ENCODE peak calls at places on chromosomes 5 and 9, in six cellular contexts. C, U, Z, I, X and T are unnamed samples.

GRCh38 chr5:32837211-32837610 is 126.1 kb downstream of the NPR3 start:
- DNase-seq in X (no peak), C (no peak), U (no peak), Z (no peak), I (no peak), T (no peak)

GRCh38 chr5:107867266-107867665 is 196.5 kb upstream of the EFNA5 start:
- DNase-seq in C (no peak), U (no peak), I (no peak), Z (no peak), X (no peak), T (no peak)

GRCh38 chr5:148746826-148747535 is 79.4 kb upstream of the ADRB2 start:
- DNase-seq in X (no peak), Z (no peak), C (no peak), I (no peak), U (no peak), T (peak)

GRCh38 chr9:93826905-93827544 is 128.1 kb downstream of the BARX1 start:
- DNase-seq in X (no peak), U (no peak), C (no peak), I (peak), Z (no peak), T (no peak)

GRCh38 chr9:137280478-137281344 is 3.2 kb downstream of the TOR4A start:
- DNase-seq in C (peak), Z (no peak), I (peak), U (no peak), X (no peak), T (no peak)

GRCh38 chr5:171615201-171616001 is 170.2 kb upstream of the SMIM23 start:
- DNase-seq in I (peak), C (no peak), Z (no peak), U (no peak), X (no peak), T (no peak)

GRCh38 chr5:15489571-15490235 is 10.3 kb upstream of the FBXL7 start:
- DNase-seq in X (no peak), I (no peak), U (no peak), Z (no peak), C (peak), T (no peak)

GRCh38 chr5:172902497-172903472 is 56.4 kb upstream of the RPL26L1 start:
- DNase-seq in Z (no peak), C (peak), U (peak), I (peak), X (no peak), T (peak)

GRCh38 chr5:169831331-169831730 is 149.0 kb downstream of the INSYN2B start:
- DNase-seq in I (no peak), X (no peak), C (no peak), U (no peak), Z (no peak), T (no peak)

GRCh38 chr5:1931590-1932138 is 48.9 kb upstream of the IRX4 start:
- DNase-seq in X (no peak), C (no peak), I (peak), U (no peak), Z (no peak), T (no peak)

GRCh38 chr5:175246242-175246891 is 197.6 kb downstream of the DRD1 start:
- DNase-seq in Z (no peak), C (peak), I (no peak), X (no peak), U (peak), T (peak)

GRCh38 chr5:112616812-112617547 is 120.7 kb upstream of the APC start:
- DNase-seq in C (peak), Z (no peak), I (no peak), U (no peak), X (no peak), T (no peak)

GRCh38 chr5:78760411-78761169 is 112.0 kb upstream of the LHFPL2 start:
- DNase-seq in X (no peak), U (no peak), C (no peak), Z (no peak), I (no peak), T (no peak)

GRCh38 chr9:880725-881124 is 39.2 kb downstream of the DMRT1 start:
- DNase-seq in I (no peak), U (no peak), Z (no peak), C (no peak), X (no peak), T (no peak)

GRCh38 chr5:159038907-159039306 is 60.8 kb downstream of the EBF1 start:
- DNase-seq in I (no peak), U (no peak), X (no peak), Z (no peak), C (peak), T (peak)

GRCh38 chr5:156473271-156473935 is 146.4 kb downstream of the SGCD start:
- DNase-seq in Z (no peak), I (no peak), U (no peak), C (no peak), X (no peak), T (peak)

GRCh38 chr5:170296036-170296934 is 1.3 kb downstream of the LCP2 start:
- DNase-seq in C (no peak), I (no peak), Z (no peak), X (no peak), U (no peak), T (no peak)

GRCh38 chr9:126988857-126989256 is 74.3 kb downstream of the RALGPS1 start:
- DNase-seq in X (no peak), U (no peak), Z (no peak), I (no peak), C (no peak), T (no peak)

GRCh38 chr5:60718186-60718892 is 18.4 kb upstream of the DEPDC1B start:
- DNase-seq in Z (no peak), X (no peak), U (no peak), I (no peak), C (no peak), T (no peak)

GRCh38 chr9:35518981-35519679 is 29.2 kb downstream of the RUSC2 start:
- DNase-seq in U (no peak), Z (no peak), C (peak), X (no peak), I (no peak), T (peak)

GRCh38 chr9:86511614-86512360 is 157.6 kb upstream of the TUT7 start:
- DNase-seq in I (no peak), Z (no peak), U (no peak), X (no peak), C (no peak), T (no peak)

GRCh38 chr9:112285056-112285455 is 48.4 kb downstream of the PTBP3 start:
- DNase-seq in X (no peak), Z (no peak), I (no peak), C (no peak), U (no peak), T (no peak)

GRCh38 chr5:180291234-180291940 is 496 bp downstream of the MAPK9 start:
- DNase-seq in C (peak), Z (no peak), U (no peak), X (no peak), I (no peak), T (no peak)

GRCh38 chr5:93279292-93279974 is 301.6 kb downstream of the NR2F1-AS1 start:
- DNase-seq in Z (no peak), C (no peak), X (no peak), U (no peak), I (no peak), T (no peak)

GRCh38 chr5:150809363-150809762 is 30.8 kb downstream of the SMIM3 start:
- DNase-seq in X (no peak), Z (no peak), C (no peak), I (no peak), U (no peak), T (no peak)

GRCh38 chr5:147673276-147673675 is 109.3 kb downstream of the JAKMIP2 start:
- DNase-seq in I (no peak), Z (no peak), X (no peak), U (no peak), C (peak), T (no peak)

GRCh38 chr9:90526386-90526785 is 116.2 kb downstream of the DIRAS2 start:
- DNase-seq in Z (no peak), U (no peak), X (no peak), I (no peak), C (no peak), T (no peak)

GRCh38 chr5:53783624-53784228 is 223.3 kb downstream of the NDUFS4 start:
- DNase-seq in C (no peak), Z (no peak), U (no peak), I (no peak), X (no peak), T (no peak)

GRCh38 chr9:93257808-93258331 is 73.9 kb downstream of the WNK2 start:
- DNase-seq in I (no peak), U (no peak), X (no peak), C (no peak), Z (no peak), T (no peak)

GRCh38 chr5:8020861-8021514 is 152.0 kb downstream of the MTRR start:
- DNase-seq in C (no peak), Z (no peak), U (no peak), X (no peak), I (no peak), T (no peak)

GRCh38 chr5:161530700-161531099 is 15.8 kb downstream of the GABRB2 start:
- DNase-seq in I (no peak), X (no peak), U (no peak), C (no peak), Z (no peak), T (no peak)

GRCh38 chr5:135714126-135714894 is 120.2 kb upstream of the SLC25A48 start:
- DNase-seq in Z (no peak), X (no peak), I (no peak), U (no peak), C (peak), T (peak)

GRCh38 chr9:121498487-121499176 is 1.0 kb downstream of the GGTA1 start:
- DNase-seq in Z (peak), X (no peak), C (peak), I (no peak), U (no peak), T (peak)

GRCh38 chr9:32968101-32969011 is 33.1 kb downstream of the APTX start:
- DNase-seq in U (peak), Z (peak), X (peak), I (no peak), C (peak), T (peak)

GRCh38 chr9:134834217-134834956 is 46.2 kb upstream of the FCN2 start:
- DNase-seq in X (no peak), Z (no peak), I (no peak), C (no peak), U (no peak), T (no peak)

GRCh38 chr9:133956520-133957076 is 35.5 kb downstream of the VAV2 start:
- DNase-seq in X (no peak), U (no peak), Z (no peak), C (peak), I (no peak), T (peak)

GRCh38 chr9:4640027-4640426 is 22.1 kb upstream of the PLPP6 start:
- DNase-seq in X (peak), C (peak), Z (no peak), U (peak), I (no peak), T (peak)

GRCh38 chr5:134371834-134372340 is 518 bp downstream of the UBE2B start:
- DNase-seq in U (no peak), I (peak), Z (peak), C (peak), X (peak), T (peak)

DNA sequence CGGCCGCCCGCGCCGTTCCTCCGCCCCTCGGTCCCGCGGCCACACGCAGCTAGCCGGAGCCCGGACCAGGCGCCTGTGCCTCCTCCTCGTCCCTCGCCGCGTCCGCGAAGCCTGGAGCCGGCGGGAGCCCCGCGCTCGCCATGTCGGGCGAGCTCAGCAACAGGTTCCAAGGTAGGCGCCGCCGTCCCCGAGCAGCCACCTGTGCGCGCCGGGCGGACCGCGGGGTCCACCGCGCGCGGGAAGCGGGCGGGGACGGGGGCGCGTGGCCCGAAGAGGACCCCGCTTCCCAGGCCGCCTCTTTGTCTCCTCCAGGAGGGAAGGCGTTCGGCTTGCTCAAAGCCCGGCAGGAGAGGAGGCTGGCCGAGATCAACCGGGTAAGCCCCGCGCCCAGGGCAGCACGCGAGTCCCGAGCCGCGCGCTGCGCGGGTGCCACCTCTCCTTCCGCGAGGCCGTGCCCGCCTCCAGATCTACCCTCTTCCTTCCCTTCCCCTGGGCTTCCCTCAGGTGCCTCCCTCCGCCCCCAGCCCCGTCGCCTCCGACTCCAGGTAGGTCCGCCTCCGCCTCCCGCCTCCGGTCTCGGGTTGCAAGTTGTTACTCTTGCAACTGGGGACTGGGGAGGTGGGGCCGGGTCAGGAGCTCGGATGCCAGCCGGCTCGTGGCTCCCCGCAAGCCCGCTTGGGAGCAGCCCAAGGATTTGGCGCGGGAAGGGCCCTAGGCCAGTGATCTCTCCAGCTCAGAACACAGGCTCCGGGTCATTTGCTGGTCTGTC is at the start of gene AIF1L:
- DNase-seq in I (no peak), Z (no peak), X (no peak), C (no peak), U (peak), T (no peak)
- H3K4me3 ChIP-seq in I (peak), Z (peak), X (peak), C (peak), U (peak), T (peak)

DNA sequence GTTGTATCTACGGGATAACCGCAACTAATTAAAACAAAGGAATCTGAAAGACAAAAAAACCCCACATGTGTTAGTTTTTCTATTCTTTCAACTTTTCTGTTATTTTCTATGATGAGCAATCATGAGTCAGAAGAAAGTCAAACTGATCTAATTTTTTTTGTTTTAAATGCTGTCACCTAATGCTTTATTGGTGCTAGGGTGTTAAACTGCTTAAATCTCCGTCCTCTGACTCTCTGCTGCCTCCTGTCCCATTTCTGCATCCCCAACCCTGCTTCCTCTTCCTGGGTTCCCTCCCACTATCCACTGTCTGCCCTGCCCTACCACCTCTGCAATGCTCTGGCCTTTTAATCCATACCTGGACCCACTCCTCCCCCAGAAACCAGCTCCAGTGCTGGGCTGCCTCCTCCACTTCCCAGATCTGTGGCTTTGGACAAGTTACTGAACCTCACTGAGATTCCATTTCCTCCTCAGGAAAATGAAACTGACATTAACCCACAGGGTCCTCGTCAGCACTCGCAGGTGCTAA is 15.7 kb downstream of the PTPN3 start:
- DNase-seq in X (no peak), U (no peak), I (no peak), C (no peak), Z (no peak), T (no peak)
- H3K4me3 ChIP-seq in X (no peak), U (no peak), I (no peak), C (no peak), Z (no peak), T (no peak)

DNA sequence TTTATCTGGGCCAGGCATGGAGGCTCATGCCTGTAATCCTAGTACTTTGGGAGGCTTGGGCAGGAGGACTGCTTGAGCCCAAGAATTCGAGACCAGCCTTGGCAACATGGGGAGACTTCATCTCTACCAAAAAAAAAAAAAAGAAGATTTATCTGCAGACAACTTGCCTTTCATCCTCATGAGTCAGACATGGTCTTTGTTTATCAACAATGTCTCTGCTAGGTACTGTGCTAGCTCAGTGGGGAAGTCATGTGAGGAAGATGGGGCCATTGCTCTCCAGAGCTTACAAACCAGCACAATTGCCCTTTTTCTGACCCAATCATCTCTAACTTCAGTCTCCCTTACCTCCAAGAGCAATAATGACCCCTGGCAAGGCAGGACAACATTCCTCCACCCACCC is 1.6 kb downstream of the URM1 start:
- DNase-seq in Z (no peak), X (no peak), C (peak), I (no peak), U (no peak), T (peak)
- H3K4me3 ChIP-seq in Z (no peak), X (no peak), C (no peak), I (no peak), U (peak), T (no peak)

DNA sequence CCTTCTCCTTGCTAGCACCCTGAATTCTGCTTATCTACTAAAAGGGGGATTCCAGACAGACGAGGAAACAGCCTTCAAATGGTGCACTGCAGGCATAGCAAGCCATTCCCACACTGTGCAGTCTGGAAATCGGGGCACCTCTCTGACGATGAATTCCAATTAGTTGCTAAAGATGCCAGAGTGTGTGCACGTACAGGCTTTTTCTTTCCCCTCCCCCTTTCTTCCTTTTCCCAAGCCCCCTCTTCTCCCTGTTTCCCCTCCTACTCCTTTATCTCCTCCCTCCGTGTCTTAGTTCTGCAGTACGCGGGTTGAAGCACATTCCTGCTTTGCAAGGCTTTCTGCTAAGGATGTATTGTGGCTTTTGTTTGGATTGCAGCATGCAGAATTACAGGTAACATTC is at the start of gene GPR21:
- DNase-seq in Z (no peak), X (no peak), I (no peak), U (no peak), C (peak), T (no peak)
- H3K4me3 ChIP-seq in Z (no peak), X (no peak), I (peak), U (no peak), C (no peak), T (no peak)